ENCODE peak calls at places on chromosome 18, in nine cellular contexts. T is neural progenitor cell, Q is fibroblast of lung, S is PC-9, J is HCT116, Z is GM23248, F is OCI-LY7, B is MM.1S, E is HepG2. P is an unnamed sample.

GRCh38 chr18:4781873-4782272 is 326.8 kb upstream of the DLGAP1 start:
- DNase-seq in J (no peak), B (no peak), S (no peak), F (no peak), Q (no peak), E (no peak), Z (no peak), T (no peak), P (no peak)

GRCh38 chr18:31679133-31679731 is 5.1 kb downstream of the B4GALT6 start:
- DNase-seq in Q (peak; percentile 85), T (no peak), B (no peak), Z (peak; percentile 88), E (no peak), S (no peak), F (no peak), J (peak; percentile 63), P (peak; percentile 85)

GRCh38 chr18:61859118-61859517 is 33.7 kb downstream of the RNF152 start:
- DNase-seq in Q (no peak), B (no peak), T (no peak), Z (no peak), J (no peak), F (no peak), E (no peak), S (no peak), P (no peak)

GRCh38 chr18:44568343-44568742 is 112.3 kb upstream of the SETBP1 start:
- DNase-seq in B (no peak), E (no peak), Z (no peak), Q (no peak), S (no peak), T (no peak), J (no peak), F (no peak), P (no peak)

GRCh38 chr18:35029770-35030169 is 11.4 kb upstream of the MAPRE2 start:
- DNase-seq in J (no peak), Q (no peak), Z (peak; percentile 51), E (no peak), F (peak; percentile 31), S (no peak), B (peak; percentile 72), T (no peak), P (no peak)

GRCh38 chr18:22006458-22006857 is 162.9 kb upstream of the GATA6 start:
- DNase-seq in S (no peak), Z (no peak), F (no peak), J (no peak), T (no peak), Q (no peak), B (no peak), E (no peak), P (no peak)

GRCh38 chr18:5295231-5295920 is at the start of gene ZBTB14:
- DNase-seq in T (peak; percentile 88), B (peak; percentile 56), Q (peak; percentile 58), F (peak; percentile 79), E (peak; percentile 36), Z (peak; percentile 86), J (no peak), S (peak; percentile 76), P (peak; percentile 19)

GRCh38 chr18:34342960-34343359 is 118.2 kb upstream of the NOL4 start:
- DNase-seq in S (no peak), B (no peak), F (no peak), Z (peak; percentile 63), Q (peak; percentile 89), J (no peak), T (no peak), E (no peak), P (peak; percentile 84)

GRCh38 chr18:13629841-13630747 is 96.3 kb downstream of the FAM210A start:
- DNase-seq in B (peak; percentile 61), S (peak; percentile 50), J (peak; percentile 48), Q (peak; percentile 43), E (peak; percentile 67), F (peak; percentile 82), Z (peak; percentile 75), T (peak; percentile 87), P (peak; percentile 10)

GRCh38 chr18:55509631-55510372 is 78.2 kb downstream of the TCF4 start:
- DNase-seq in F (peak; percentile 53), E (no peak), B (peak; percentile 16), Z (peak; percentile 88), S (no peak), Q (peak; percentile 98), J (no peak), T (no peak), P (peak; percentile 98)

GRCh38 chr18:24766376-24766775 is 305.9 kb downstream of the HRH4 start:
- DNase-seq in S (no peak), E (no peak), F (no peak), J (no peak), Q (peak; percentile 10), Z (peak; percentile 97), T (no peak), B (no peak), P (no peak)

GRCh38 chr18:62485684-62486083 is 37.1 kb upstream of the ZCCHC2 start:
- DNase-seq in Z (peak; percentile 90), J (peak; percentile 86), S (peak; percentile 64), T (no peak), B (no peak), Q (peak; percentile 87), F (no peak), E (peak; percentile 40), P (peak; percentile 81)

GRCh38 chr18:13372405-13372995 is 153.9 kb downstream of the LDLRAD4 start:
- DNase-seq in B (no peak), F (no peak), E (no peak), T (no peak), S (no peak), Z (peak; percentile 12), J (no peak), Q (no peak), P (no peak)

GRCh38 chr18:10274327-10274726 is 180.1 kb upstream of the APCDD1 start:
- DNase-seq in T (no peak), S (no peak), Q (no peak), B (no peak), J (no peak), E (no peak), F (no peak), Z (peak; percentile 87), P (peak; percentile 18)

DNA sequence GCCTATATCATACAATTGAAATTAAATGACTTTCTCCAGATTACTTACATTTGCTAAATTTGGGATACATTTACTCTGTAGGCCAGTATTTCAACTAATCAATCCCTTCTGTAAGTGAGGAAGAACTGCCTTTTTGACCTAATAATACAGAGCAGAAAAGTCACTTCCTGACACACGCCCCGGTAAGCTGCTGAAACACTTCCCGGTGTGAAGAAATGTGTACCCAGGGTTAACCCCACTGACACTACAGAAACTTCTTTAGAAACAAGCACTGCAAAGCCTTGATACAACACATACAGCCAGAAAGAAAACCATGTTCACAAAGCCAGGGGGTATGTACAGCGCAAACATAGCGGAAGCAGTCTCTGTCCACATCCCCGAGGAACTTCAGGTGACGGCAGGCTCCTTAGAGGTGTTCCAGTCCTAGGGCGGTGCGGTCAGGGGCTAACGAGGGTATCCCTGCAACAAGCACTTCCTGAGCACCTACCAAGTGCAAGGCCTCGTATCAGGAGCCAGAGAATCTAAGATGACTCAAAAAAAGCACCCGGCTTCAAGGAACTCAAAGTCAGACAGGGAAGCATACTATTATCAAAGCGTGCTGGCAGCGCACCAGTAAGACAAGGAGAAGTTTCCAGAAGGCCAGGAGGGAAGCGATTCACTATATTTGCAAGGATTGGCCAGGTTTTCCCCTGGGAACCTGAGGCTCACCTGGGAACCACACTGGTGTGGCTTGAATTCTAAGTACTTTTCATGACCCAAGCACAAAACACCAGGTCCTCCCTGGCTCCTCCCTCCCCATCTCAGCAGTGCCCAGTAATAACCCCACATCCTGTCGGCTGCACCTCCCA is 46.6 kb downstream of the ZNF516 start:
- DNase-seq in S (no peak), E (no peak), F (no peak), Q (peak; percentile 56), J (no peak), Z (peak; percentile 35), T (no peak), B (no peak), P (no peak)
- H3K4me3 ChIP-seq in S (no peak overlapping the region), E (no peak overlapping the region), F (no peak overlapping the region), Q (no peak overlapping the region), J (no peak overlapping the region), Z (peak overlapping the region; percentile 11), T (no peak overlapping the region), B (no peak overlapping the region), P (no peak overlapping the region)

DNA sequence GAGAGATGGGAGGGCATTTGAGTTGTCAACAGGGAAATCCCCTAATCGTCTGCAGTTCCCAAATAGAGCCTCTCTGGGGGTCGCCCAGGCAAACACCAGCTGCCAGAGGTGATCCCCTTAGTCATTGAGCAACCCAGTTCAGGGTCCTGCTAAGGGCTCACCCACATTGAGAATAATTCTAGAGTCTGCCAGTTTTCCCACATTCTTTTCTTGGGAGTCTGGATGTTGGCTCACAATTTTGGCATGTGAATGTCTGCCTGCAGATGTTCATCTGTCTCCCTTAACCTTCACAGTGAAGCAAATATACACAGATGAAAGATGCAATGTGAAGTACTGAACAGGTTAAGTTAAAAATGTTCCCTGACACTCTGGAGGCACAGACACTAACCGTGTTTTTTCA is 11.4 kb upstream of the SMIM21 start:
- DNase-seq in B (no peak), Q (peak; percentile 40), T (no peak), E (no peak), F (no peak), S (no peak), Z (peak; percentile 32), J (no peak), P (peak; percentile 16)
- H3K27ac ChIP-seq in B (no peak overlapping the region), Q (no peak overlapping the region), T (no peak overlapping the region), E (no peak overlapping the region), F (no peak overlapping the region), S (no peak overlapping the region), Z (no peak overlapping the region), J (no peak overlapping the region), P (no peak overlapping the region)

GRCh38 chr18:50192903-50193795 is 1.8 kb downstream of the MYO5B start:
- DNase-seq in E (no peak), F (no peak), S (peak; percentile 28), T (peak; percentile 34), Z (no peak), J (no peak), Q (no peak), B (no peak), P (no peak)

GRCh38 chr18:50196261-50196660 is 1.3 kb upstream of the MYO5B start:
- DNase-seq in Z (no peak), Q (no peak), S (no peak), E (no peak), J (no peak), B (no peak), F (no peak), T (no peak), P (no peak)

GRCh38 chr18:50195689-50196088 is 742 bp upstream of the MYO5B start:
- DNase-seq in J (no peak), B (no peak), S (no peak), E (no peak), Q (no peak), Z (no peak), F (no peak), T (no peak), P (no peak)

GRCh38 chr18:50193796-50194622 is 938 bp downstream of the MYO5B start:
- DNase-seq in Q (no peak), S (peak; percentile 17), B (peak; percentile 42), F (no peak), T (peak; percentile 58), J (no peak), Z (no peak), E (no peak), P (no peak)

GRCh38 chr18:50194623-50195532 is at the start of gene MYO5B:
- DNase-seq in Z (peak; percentile 5), T (peak; percentile 92), Q (peak; percentile 3), F (peak; percentile 10), E (peak; percentile 63), J (peak; percentile 42), S (peak; percentile 86), B (peak; percentile 94), P (no peak)
- H2AFZ ChIP-seq in Z (no peak within 1 kb of the TSS), T (peak within 1 kb of the TSS; percentile 98), Q (no peak within 1 kb of the TSS), F (no peak within 1 kb of the TSS), E (peak within 1 kb of the TSS; percentile 61), J (peak within 1 kb of the TSS; percentile 70), S (peak within 1 kb of the TSS; percentile 88), B (peak within 1 kb of the TSS; percentile 61), P (peak within 1 kb of the TSS; percentile 41)

GRCh38 chr18:76621184-76621583 is 126.1 kb upstream of the ZNF516 start:
- DNase-seq in Z (peak; percentile 66), S (no peak), F (no peak), E (no peak), T (peak; percentile 28), B (no peak), Q (peak; percentile 34), J (no peak), P (peak; percentile 18)
- H3K4me3 ChIP-seq in Z (peak overlapping the region; percentile 67), S (no peak overlapping the region), F (no peak overlapping the region), E (no peak overlapping the region), T (peak overlapping the region; percentile 32), B (no peak overlapping the region), Q (peak overlapping the region; percentile 51), J (no peak overlapping the region), P (peak overlapping the region; percentile 44)